ENCODE peak calls at places on chromosomes 7 and 10, in five cellular contexts. One of them, this sample, is unnamed.

GRCh38 chr7:25758559-25758958 is 393.4 kb upstream of the NFE2L3 start:
- DNase-seq in neuronal stem cell: no peak
- DNase-seq in MM.1S: no peak
- DNase-seq in fibroblast of lung: no peak
- DNase-seq in astrocyte: no peak
- DNase-seq in this sample: no peak

GRCh38 chr7:157714166-157715070 is 377.6 kb downstream of the DNAJB6 start:
- DNase-seq in neuronal stem cell: no peak
- DNase-seq in MM.1S: no peak
- DNase-seq in fibroblast of lung: no peak
- DNase-seq in astrocyte: no peak
- DNase-seq in this sample: peak; percentile 30

GRCh38 chr10:14971867-14972448 is 12.8 kb downstream of the MEIG1 start:
- DNase-seq in neuronal stem cell: no peak
- DNase-seq in MM.1S: peak; percentile 46
- DNase-seq in fibroblast of lung: no peak
- DNase-seq in astrocyte: no peak
- DNase-seq in this sample: peak; percentile 87

GRCh38 chr10:96390460-96390864 is 31.7 kb upstream of the OPALIN start:
- DNase-seq in neuronal stem cell: no peak
- DNase-seq in MM.1S: no peak
- DNase-seq in fibroblast of lung: no peak
- DNase-seq in astrocyte: no peak
- DNase-seq in this sample: no peak

GRCh38 chr10:201328-201771 is 66.1 kb downstream of the ZMYND11 start:
- DNase-seq in neuronal stem cell: no peak
- DNase-seq in MM.1S: no peak
- DNase-seq in fibroblast of lung: peak; percentile 15
- DNase-seq in astrocyte: peak; percentile 75
- DNase-seq in this sample: no peak

GRCh38 chr7:152341914-152342236 is 93.9 kb downstream of the KMT2C start:
- DNase-seq in neuronal stem cell: no peak
- DNase-seq in MM.1S: no peak
- DNase-seq in fibroblast of lung: no peak
- DNase-seq in astrocyte: no peak
- DNase-seq in this sample: no peak

GRCh38 chr10:80453392-80453714 is 757 bp upstream of the TSPAN14 start:
- DNase-seq in neuronal stem cell: no peak
- DNase-seq in MM.1S: no peak
- DNase-seq in fibroblast of lung: no peak
- DNase-seq in astrocyte: no peak
- DNase-seq in this sample: no peak

GRCh38 chr7:30869794-30870491 is 41.7 kb upstream of the AQP1 start:
- DNase-seq in neuronal stem cell: no peak
- DNase-seq in MM.1S: no peak
- DNase-seq in fibroblast of lung: no peak
- DNase-seq in astrocyte: peak; percentile 46
- DNase-seq in this sample: no peak

GRCh38 chr7:64407148-64407547 is 93.4 kb downstream of the ZNF736 start:
- DNase-seq in neuronal stem cell: no peak
- DNase-seq in MM.1S: no peak
- DNase-seq in fibroblast of lung: no peak
- DNase-seq in astrocyte: no peak
- DNase-seq in this sample: no peak

GRCh38 chr7:22197376-22197775 is 159.6 kb downstream of the RAPGEF5 start:
- DNase-seq in neuronal stem cell: no peak
- DNase-seq in MM.1S: no peak
- DNase-seq in fibroblast of lung: no peak
- DNase-seq in astrocyte: no peak
- DNase-seq in this sample: no peak

GRCh38 chr10:50592961-50593418 is 30.8 kb downstream of the SGMS1 start:
- DNase-seq in neuronal stem cell: no peak
- DNase-seq in MM.1S: no peak
- DNase-seq in fibroblast of lung: peak; percentile 20
- DNase-seq in astrocyte: no peak
- DNase-seq in this sample: no peak

GRCh38 chr10:112373912-112374338 is at the start of gene ACSL5:
- DNase-seq in neuronal stem cell: no peak
- DNase-seq in MM.1S: no peak
- DNase-seq in fibroblast of lung: no peak
- DNase-seq in astrocyte: no peak
- DNase-seq in this sample: peak; percentile 32

GRCh38 chr10:72146559-72147323 is 58.4 kb upstream of the SPOCK2 start:
- DNase-seq in neuronal stem cell: no peak
- DNase-seq in MM.1S: no peak
- DNase-seq in fibroblast of lung: no peak
- DNase-seq in astrocyte: no peak
- DNase-seq in this sample: no peak

GRCh38 chr10:80530251-80530650 is 7.5 kb upstream of the SH2D4B start:
- DNase-seq in neuronal stem cell: no peak
- DNase-seq in MM.1S: no peak
- DNase-seq in fibroblast of lung: peak; percentile 25
- DNase-seq in astrocyte: no peak
- DNase-seq in this sample: peak; percentile 63

GRCh38 chr7:66043681-66044497 is 31.7 kb upstream of the ASL start:
- DNase-seq in neuronal stem cell: no peak
- DNase-seq in MM.1S: no peak
- DNase-seq in fibroblast of lung: peak; percentile 8
- DNase-seq in astrocyte: peak; percentile 20
- DNase-seq in this sample: peak; percentile 89

GRCh38 chr7:77866370-77866769 is 67.8 kb downstream of the PHTF2 start:
- DNase-seq in neuronal stem cell: no peak
- DNase-seq in MM.1S: no peak
- DNase-seq in fibroblast of lung: peak; percentile 38
- DNase-seq in astrocyte: no peak
- DNase-seq in this sample: no peak

GRCh38 chr10:14692344-14693199 is 82.1 kb downstream of the FAM107B start:
- DNase-seq in neuronal stem cell: no peak
- DNase-seq in MM.1S: no peak
- DNase-seq in fibroblast of lung: no peak
- DNase-seq in astrocyte: no peak
- DNase-seq in this sample: no peak

GRCh38 chr7:132160525-132161230 is 415.6 kb downstream of the PLXNA4 start:
- DNase-seq in neuronal stem cell: no peak
- DNase-seq in MM.1S: no peak
- DNase-seq in fibroblast of lung: no peak
- DNase-seq in astrocyte: no peak
- DNase-seq in this sample: no peak

GRCh38 chr10:70762441-70763177 is 22.6 kb downstream of the TBATA start:
- DNase-seq in neuronal stem cell: no peak
- DNase-seq in MM.1S: no peak
- DNase-seq in fibroblast of lung: no peak
- DNase-seq in astrocyte: no peak
- DNase-seq in this sample: no peak

GRCh38 chr10:70761727-70762350 is 23.3 kb downstream of the TBATA start:
- DNase-seq in neuronal stem cell: no peak
- DNase-seq in MM.1S: no peak
- DNase-seq in fibroblast of lung: no peak
- DNase-seq in astrocyte: no peak
- DNase-seq in this sample: no peak

GRCh38 chr10:70759769-70760168 is 25.4 kb downstream of the TBATA start:
- DNase-seq in neuronal stem cell: no peak
- DNase-seq in MM.1S: no peak
- DNase-seq in fibroblast of lung: no peak
- DNase-seq in astrocyte: no peak
- DNase-seq in this sample: peak; percentile 59

GRCh38 chr10:70760271-70760787 is 24.8 kb downstream of the TBATA start:
- DNase-seq in neuronal stem cell: no peak
- DNase-seq in MM.1S: no peak
- DNase-seq in fibroblast of lung: no peak
- DNase-seq in astrocyte: no peak
- DNase-seq in this sample: peak; percentile 66

GRCh38 chr10:70761031-70761601 is 24.1 kb downstream of the TBATA start:
- DNase-seq in neuronal stem cell: no peak
- DNase-seq in MM.1S: no peak
- DNase-seq in fibroblast of lung: peak; percentile 42
- DNase-seq in astrocyte: no peak
- DNase-seq in this sample: peak; percentile 89
- H3K9ac ChIP-seq in neuronal stem cell: no peak overlapping the region
- H3K9ac ChIP-seq in MM.1S: no peak overlapping the region
- H3K9ac ChIP-seq in fibroblast of lung: no peak overlapping the region
- H3K9ac ChIP-seq in astrocyte: no peak overlapping the region
- H3K9ac ChIP-seq in this sample: no peak overlapping the region

DNA sequence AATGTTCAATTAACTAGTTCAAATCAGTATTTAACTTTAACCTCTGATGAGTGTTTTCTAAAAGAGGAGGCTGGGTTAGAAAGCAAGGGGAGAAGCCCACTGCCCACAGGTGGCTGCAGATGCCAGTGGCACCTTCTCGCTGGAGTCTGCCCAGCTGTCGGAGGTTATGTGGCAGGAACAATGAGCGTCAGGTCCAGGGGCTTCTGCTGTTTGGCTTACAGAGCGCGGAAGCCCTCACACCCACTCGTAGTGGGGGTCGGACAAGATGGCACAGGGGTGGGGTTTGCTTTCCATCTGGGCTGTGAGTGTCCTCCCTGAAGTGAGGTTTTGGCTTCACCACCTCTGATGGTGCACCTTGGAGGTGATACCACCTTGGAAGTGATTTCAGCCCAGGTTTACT is 8.5 kb downstream of the DYNC2I1 start:
- DNase-seq in neuronal stem cell: no peak
- DNase-seq in MM.1S: no peak
- DNase-seq in fibroblast of lung: no peak
- DNase-seq in astrocyte: no peak
- DNase-seq in this sample: no peak
- H3K9ac ChIP-seq in neuronal stem cell: no peak overlapping the region
- H3K9ac ChIP-seq in MM.1S: no peak overlapping the region
- H3K9ac ChIP-seq in fibroblast of lung: no peak overlapping the region
- H3K9ac ChIP-seq in astrocyte: no peak overlapping the region
- H3K9ac ChIP-seq in this sample: no peak overlapping the region

GRCh38 chr10:103692421-103693069 is 162.8 kb downstream of the SH3PXD2A start:
- DNase-seq in neuronal stem cell: no peak
- DNase-seq in MM.1S: peak; percentile 76
- DNase-seq in fibroblast of lung: no peak
- DNase-seq in astrocyte: no peak
- DNase-seq in this sample: peak; percentile 80

GRCh38 chr10:103695584-103696005 is 159.8 kb downstream of the SH3PXD2A start:
- DNase-seq in neuronal stem cell: no peak
- DNase-seq in MM.1S: no peak
- DNase-seq in fibroblast of lung: peak; percentile 42
- DNase-seq in astrocyte: no peak
- DNase-seq in this sample: no peak

GRCh38 chr10:103693070-103693811 is 162.1 kb downstream of the SH3PXD2A start:
- DNase-seq in neuronal stem cell: no peak
- DNase-seq in MM.1S: peak; percentile 55
- DNase-seq in fibroblast of lung: no peak
- DNase-seq in astrocyte: no peak
- DNase-seq in this sample: peak; percentile 60

GRCh38 chr10:103691723-103692380 is 163.5 kb downstream of the SH3PXD2A start:
- DNase-seq in neuronal stem cell: no peak
- DNase-seq in MM.1S: peak; percentile 45
- DNase-seq in fibroblast of lung: no peak
- DNase-seq in astrocyte: no peak
- DNase-seq in this sample: peak; percentile 72

GRCh38 chr10:103693812-103694205 is 161.6 kb downstream of the SH3PXD2A start:
- DNase-seq in neuronal stem cell: no peak
- DNase-seq in MM.1S: no peak
- DNase-seq in fibroblast of lung: no peak
- DNase-seq in astrocyte: no peak
- DNase-seq in this sample: no peak
- H3K9ac ChIP-seq in neuronal stem cell: peak overlapping the region; percentile 73
- H3K9ac ChIP-seq in MM.1S: no peak overlapping the region
- H3K9ac ChIP-seq in fibroblast of lung: no peak overlapping the region
- H3K9ac ChIP-seq in astrocyte: peak overlapping the region; percentile 58
- H3K9ac ChIP-seq in this sample: no peak overlapping the region

GRCh38 chr10:100008142-100008522 is 1.6 kb downstream of the DNMBP start:
- DNase-seq in neuronal stem cell: no peak
- DNase-seq in MM.1S: no peak
- DNase-seq in fibroblast of lung: peak; percentile 91
- DNase-seq in astrocyte: peak; percentile 72
- DNase-seq in this sample: no peak
- H3K9ac ChIP-seq in neuronal stem cell: no peak overlapping the region
- H3K9ac ChIP-seq in MM.1S: no peak overlapping the region
- H3K9ac ChIP-seq in fibroblast of lung: peak overlapping the region; percentile 75
- H3K9ac ChIP-seq in astrocyte: peak overlapping the region; percentile 88
- H3K9ac ChIP-seq in this sample: peak overlapping the region; percentile 61

GRCh38 chr7:42235734-42236133 is 1.3 kb downstream of the GLI3 start:
- DNase-seq in neuronal stem cell: no peak
- DNase-seq in MM.1S: no peak
- DNase-seq in fibroblast of lung: peak; percentile 70
- DNase-seq in astrocyte: no peak
- DNase-seq in this sample: peak; percentile 46
- H3K9ac ChIP-seq in neuronal stem cell: peak overlapping the region; percentile 72
- H3K9ac ChIP-seq in MM.1S: no peak overlapping the region
- H3K9ac ChIP-seq in fibroblast of lung: peak overlapping the region; percentile 85
- H3K9ac ChIP-seq in astrocyte: peak overlapping the region; percentile 92
- H3K9ac ChIP-seq in this sample: no peak overlapping the region

DNA sequence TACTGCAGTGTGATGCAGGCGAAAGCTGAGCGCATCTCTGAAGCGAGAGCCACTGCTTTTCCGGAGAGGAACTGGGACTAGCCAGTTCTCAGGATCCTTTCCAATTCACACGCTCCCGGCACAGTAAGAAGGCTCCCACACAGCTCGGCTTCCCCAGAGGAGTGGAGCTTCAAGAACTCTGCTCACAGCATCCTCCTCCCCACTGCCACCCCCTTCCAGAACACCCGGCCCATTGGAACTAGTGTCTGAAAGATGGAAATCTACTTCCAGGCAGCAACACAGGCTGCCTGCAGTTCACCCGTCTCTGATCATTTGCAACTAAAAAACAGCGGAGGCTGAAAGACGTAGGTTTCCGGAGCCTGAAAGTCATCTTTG is at the start of gene DGKB:
- DNase-seq in neuronal stem cell: peak; percentile 30
- DNase-seq in MM.1S: no peak
- DNase-seq in fibroblast of lung: peak; percentile 24
- DNase-seq in astrocyte: peak; percentile 36
- DNase-seq in this sample: peak; percentile 71
- H3K9ac ChIP-seq in neuronal stem cell: no peak within 1 kb of the TSS
- H3K9ac ChIP-seq in MM.1S: no peak within 1 kb of the TSS
- H3K9ac ChIP-seq in fibroblast of lung: no peak within 1 kb of the TSS
- H3K9ac ChIP-seq in astrocyte: peak within 1 kb of the TSS; percentile 15
- H3K9ac ChIP-seq in this sample: no peak within 1 kb of the TSS

DNA sequence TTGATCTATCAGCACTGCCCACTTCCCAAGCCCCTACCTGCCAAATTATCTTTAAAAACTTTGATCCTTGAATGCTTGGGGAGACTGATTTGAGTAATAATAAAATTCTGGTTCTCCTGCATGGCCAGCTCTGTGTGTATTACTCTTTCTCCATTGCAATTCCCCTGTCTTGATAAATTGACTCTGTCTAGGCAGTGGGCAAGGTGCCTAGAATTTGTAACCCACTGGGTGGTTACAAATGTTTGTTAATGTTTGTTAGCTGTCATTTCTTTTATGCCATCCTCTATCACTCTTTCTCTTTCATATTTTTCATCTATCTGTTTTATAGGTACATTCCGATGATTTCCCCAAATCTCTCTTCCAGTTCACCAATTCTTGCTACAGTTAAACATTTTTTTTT is 694.1 kb downstream of the TYW1 start:
- DNase-seq in neuronal stem cell: no peak
- DNase-seq in MM.1S: no peak
- DNase-seq in fibroblast of lung: no peak
- DNase-seq in astrocyte: no peak
- DNase-seq in this sample: no peak
- H3K9ac ChIP-seq in neuronal stem cell: no peak overlapping the region
- H3K9ac ChIP-seq in MM.1S: no peak overlapping the region
- H3K9ac ChIP-seq in fibroblast of lung: no peak overlapping the region
- H3K9ac ChIP-seq in astrocyte: no peak overlapping the region
- H3K9ac ChIP-seq in this sample: no peak overlapping the region

This sample was measured in endodermal cell.